ENCODE peak calls at places on chromosomes 4 and X, in four cellular contexts. C is CD4-positive, CD25-positive, alpha-beta regulatory T cell; O is MCF 10A; N is amygdala. U is an unnamed sample.

GRCh38 chrX:103773445-103773844 is 3.2 kb upstream of the PLP1 start:
- DNase-seq in C (no peak), O (no peak), N (peak), U (no peak)

GRCh38 chr4:186881521-186882220 is 158.0 kb upstream of the FAT1 start:
- DNase-seq in C (no peak), O (peak), N (no peak), U (no peak)

GRCh38 chrX:134782796-134783195 is 124.5 kb upstream of the PLAC1 start:
- DNase-seq in C (peak), O (peak), N (no peak), U (no peak)

GRCh38 chr4:163755013-163755412 is 260.5 kb downstream of the TMA16 start:
- DNase-seq in C (peak), O (peak), N (no peak), U (no peak)

GRCh38 chrX:10542549-10542948 is 77.8 kb downstream of the MID1 start:
- DNase-seq in C (no peak), O (no peak), N (no peak), U (no peak)

GRCh38 chrX:107025538-107025937 is 25.5 kb upstream of the MORC4 start:
- DNase-seq in C (peak), O (peak), N (peak), U (no peak)

GRCh38 chr4:113101669-113102068 is 52.2 kb downstream of the ANK2 start:
- DNase-seq in C (no peak), O (no peak), N (no peak), U (no peak)

GRCh38 chr4:99054428-99054994 is 34.1 kb downstream of the ADH5 start:
- DNase-seq in C (no peak), O (no peak), N (no peak), U (no peak)

GRCh38 chrX:151711154-151711553 is 4.7 kb upstream of the FATE1 start:
- DNase-seq in C (no peak), O (no peak), N (no peak), U (no peak)

GRCh38 chrX:21948897-21949578 is 8.5 kb downstream of the SMS start:
- DNase-seq in C (no peak), O (no peak), N (no peak), U (no peak)

GRCh38 chr4:74675673-74676279 is 118.5 kb downstream of the BTC start:
- DNase-seq in C (peak), O (peak), N (no peak), U (no peak)

GRCh38 chr4:98374643-98375042 is 113.5 kb downstream of the RAP1GDS1 start:
- DNase-seq in C (no peak), O (no peak), N (no peak), U (no peak)

GRCh38 chr4:72909461-72909860 is 160.1 kb downstream of the COX18 start:
- DNase-seq in C (peak), O (peak), N (no peak), U (no peak)

GRCh38 chr4:24970635-24971034 is 57.8 kb upstream of the CCDC149 start:
- DNase-seq in C (no peak), O (no peak), N (no peak), U (no peak)

GRCh38 chrX:56281789-56282188 is 49.6 kb downstream of the KLF8 start:
- DNase-seq in C (peak), O (peak), N (no peak), U (no peak)

GRCh38 chr4:89420507-89420906 is 112.9 kb upstream of the GPRIN3 start:
- DNase-seq in C (no peak), O (no peak), N (no peak), U (no peak)

GRCh38 chr4:124053872-124054538 is 657.4 kb downstream of the SPRY1 start:
- DNase-seq in C (no peak), O (no peak), N (no peak), U (no peak)

GRCh38 chr4:1043658-1044468 is 32.4 kb downstream of the FGFRL1 start:
- DNase-seq in C (no peak), O (peak), N (peak), U (peak)

GRCh38 chr4:38242822-38243384 is 282.7 kb downstream of the PTTG2 start:
- DNase-seq in C (peak), O (no peak), N (no peak), U (no peak)

GRCh38 chr4:15778742-15779231 is 659 bp downstream of the CD38 start:
- DNase-seq in C (peak), O (no peak), N (peak), U (no peak)

GRCh38 chr4:74555231-74555630 is 110.3 kb downstream of the AREG start:
- DNase-seq in C (no peak), O (peak), N (no peak), U (no peak)

GRCh38 chr4:4643306-4643705 is 101.5 kb upstream of the STX18 start:
- DNase-seq in C (no peak), O (no peak), N (no peak), U (no peak)

GRCh38 chrX:88378406-88378805 is 368.6 kb upstream of the CPXCR1 start:
- DNase-seq in C (no peak), O (no peak), N (no peak), U (no peak)

GRCh38 chr4:2806392-2807355 is 13.8 kb downstream of the SH3BP2 start:
- DNase-seq in C (no peak), O (no peak), N (peak), U (no peak)

GRCh38 chr4:40842318-40842717 is 92.6 kb downstream of the NSUN7 start:
- DNase-seq in C (no peak), O (no peak), N (peak), U (no peak)

GRCh38 chr4:169384741-169385140 is 114.0 kb upstream of the SH3RF1 start:
- DNase-seq in C (no peak), O (no peak), N (no peak), U (no peak)

GRCh38 chr4:180542445-180543100 is 1700.6 kb upstream of the TENM3 start:
- DNase-seq in C (no peak), O (peak), N (peak), U (no peak)

GRCh38 chr4:48017108-48017527 is 546 bp downstream of the NIPAL1 start:
- DNase-seq in C (no peak), O (peak), N (no peak), U (no peak)

GRCh38 chr4:102792361-102792936 is 31.7 kb upstream of the MANBA start:
- DNase-seq in C (no peak), O (no peak), N (no peak), U (no peak)

GRCh38 chrX:10512741-10513140 is 107.6 kb downstream of the MID1 start:
- DNase-seq in C (no peak), O (no peak), N (no peak), U (no peak)